ENCODE peak calls at places on chromosomes 5 and 9, in four cellular contexts. U is NCI-H1092, B is substantia nigra, J is GM03348. N is an unnamed sample.

GRCh38 chr9:98146101-98146991 is 27.3 kb upstream of the TRIM14 start:
- DNase-seq in J (peak), U (no peak), B (no peak), N (no peak)

GRCh38 chr9:129994947-129995346 is 48.0 kb downstream of the FNBP1 start:
- DNase-seq in B (no peak), J (no peak), U (no peak), N (no peak)

GRCh38 chr5:4043135-4043534 is 447.5 kb downstream of the IRX1 start:
- DNase-seq in J (no peak), B (no peak), U (no peak), N (no peak)

GRCh38 chr9:81687521-81688261 is 1.7 kb downstream of the TLE1 start:
- DNase-seq in U (no peak), J (peak), B (no peak), N (no peak)

GRCh38 chr5:10478436-10478835 is 36.8 kb downstream of the ROPN1L start:
- DNase-seq in B (no peak), J (no peak), U (no peak), N (no peak)

GRCh38 chr5:32710335-32710858 is 724 bp upstream of the NPR3 start:
- DNase-seq in B (no peak), U (no peak), J (peak), N (no peak)

GRCh38 chr5:11527994-11528393 is 376.3 kb downstream of the CTNND2 start:
- DNase-seq in U (no peak), B (no peak), J (no peak), N (no peak)

GRCh38 chr5:10469253-10470030 is 27.8 kb downstream of the ROPN1L start:
- DNase-seq in U (no peak), J (peak), B (no peak), N (no peak)

GRCh38 chr5:136814621-136815378 is 449.5 kb upstream of the TRPC7 start:
- DNase-seq in J (peak), U (no peak), B (no peak), N (no peak)

GRCh38 chr9:129697111-129697955 is 31.9 kb downstream of the PRRX2 start:
- DNase-seq in J (peak), U (no peak), B (no peak), N (peak)

GRCh38 chr5:115351356-115352195 is 55.1 kb upstream of the CCDC112 start:
- DNase-seq in U (no peak), B (no peak), J (peak), N (no peak)

GRCh38 chr9:13975628-13976250 is 338.2 kb downstream of the NFIB start:
- DNase-seq in J (peak), U (no peak), B (no peak), N (no peak)

GRCh38 chr9:123928471-123929176 is 1.3 kb downstream of the DENND1A start:
- DNase-seq in J (peak), U (no peak), B (no peak), N (no peak)

GRCh38 chr9:32705059-32705458 is 69.6 kb upstream of the TAF1L start:
- DNase-seq in J (no peak), B (no peak), U (no peak), N (no peak)

GRCh38 chr5:43204958-43205357 is 12.9 kb downstream of the NIM1K start:
- DNase-seq in J (no peak), U (no peak), B (no peak), N (no peak)

GRCh38 chr5:84381501-84382362 is 2.9 kb downstream of the EDIL3 start:
- DNase-seq in J (no peak), U (no peak), B (no peak), N (no peak)

GRCh38 chr9:75438716-75439115 is 350.4 kb downstream of the OSTF1 start:
- DNase-seq in U (no peak), B (no peak), J (no peak), N (no peak)

GRCh38 chr9:136019041-136019680 is 58.0 kb upstream of the UBAC1 start:
- DNase-seq in B (no peak), U (no peak), J (no peak), N (no peak)

GRCh38 chr5:178119915-178120660 is 6.8 kb downstream of the N4BP3 start:
- DNase-seq in U (no peak), J (no peak), B (no peak), N (no peak)

GRCh38 chr9:129968690-129969485 is 74.1 kb downstream of the FNBP1 start:
- DNase-seq in U (no peak), B (no peak), J (peak), N (no peak)

GRCh38 chr9:121191235-121191634 is 10.4 kb downstream of the RAB14 start:
- DNase-seq in U (no peak), B (no peak), J (no peak), N (no peak)

GRCh38 chr9:14140121-14140520 is 173.8 kb downstream of the NFIB start:
- DNase-seq in B (no peak), U (no peak), J (no peak), N (no peak)

GRCh38 chr5:167895899-167896659 is 395.4 kb upstream of the WWC1 start:
- DNase-seq in B (no peak), U (no peak), J (no peak), N (no peak)

GRCh38 chr9:124320062-124320973 is 62.6 kb downstream of the NEK6 start:
- DNase-seq in U (peak), B (peak), J (peak), N (peak)

GRCh38 chr9:96478829-96479371 is 28.9 kb downstream of the HABP4 start:
- DNase-seq in J (peak), B (no peak), U (no peak), N (no peak)

GRCh38 chr5:134174841-134175839 is 1.6 kb downstream of the SKP1 start:
- DNase-seq in J (peak), B (no peak), U (no peak), N (peak)

GRCh38 chr9:34628656-34629491 is at the start of gene ARID3C:
- DNase-seq in B (no peak), J (peak), U (peak), N (peak)

GRCh38 chr5:178238711-178239592 is 6.3 kb upstream of the PHYKPL start:
- DNase-seq in U (no peak), B (no peak), J (no peak), N (no peak)

GRCh38 chr5:179287631-179288030 is 57.6 kb downstream of the ADAMTS2 start:
- DNase-seq in B (no peak), J (no peak), U (no peak), N (no peak)

GRCh38 chr9:36828574-36829141 is 205.4 kb downstream of the PAX5 start:
- DNase-seq in J (no peak), U (no peak), B (no peak), N (no peak)

GRCh38 chr9:95307538-95307937 is 10.0 kb downstream of the FANCC start:
- DNase-seq in J (no peak), B (no peak), U (no peak), N (no peak)

GRCh38 chr9:93397664-93398381 is 53.7 kb upstream of the FAM120A start:
- DNase-seq in U (no peak), B (no peak), J (no peak), N (no peak)

GRCh38 chr9:5178126-5178805 is 7.2 kb downstream of the INSL6 start:
- DNase-seq in U (no peak), J (no peak), B (no peak), N (no peak)

GRCh38 chr5:144187699-144188294 is 17.1 kb downstream of the KCTD16 start:
- DNase-seq in J (peak), B (no peak), U (peak), N (peak)

GRCh38 chr5:68088302-68088701 is 127.3 kb upstream of the PIK3R1 start:
- DNase-seq in B (no peak), U (no peak), J (peak), N (no peak)

GRCh38 chr9:111615928-111616327 is 15.2 kb upstream of the DNAJC25 start:
- DNase-seq in J (peak), B (no peak), U (no peak), N (no peak)

GRCh38 chr9:135584934-135585333 is 23.4 kb downstream of the PAEP start:
- DNase-seq in B (no peak), J (no peak), U (no peak), N (no peak)

GRCh38 chr5:132264546-132265335 is 7.2 kb downstream of the PDLIM4 start:
- DNase-seq in B (no peak), J (no peak), U (no peak), N (no peak)

GRCh38 chr9:95060246-95060645 is 257.3 kb downstream of the FANCC start:
- DNase-seq in B (no peak), J (no peak), U (no peak), N (no peak)

N was measured in NCI-H1105 treated with DMSO at 0.1 percent for 48 hours.